ENCODE peak calls at places on chromosomes 4 and X, in seven cellular contexts. U, P, H, O, E, J and K are unnamed samples.

GRCh38 chr4:60562353-60562752 is 637.8 kb upstream of the ADGRL3 start:
- DNase-seq in U (no peak), P (no peak), H (no peak), O (no peak), E (no peak), J (no peak), K (no peak)

GRCh38 chr4:182869697-182870096 is 47.5 kb downstream of the DCTD start:
- DNase-seq in U (no peak), P (no peak), H (no peak), O (no peak), E (no peak), J (no peak), K (no peak)

GRCh38 chr4:73707918-73708577 is 32.3 kb upstream of the CXCL8 start:
- DNase-seq in U (peak), P (no peak), H (peak), O (no peak), E (no peak), J (no peak), K (no peak)

GRCh38 chr4:8342651-8343050 is 73.1 kb downstream of the HTRA3 start:
- DNase-seq in U (no peak), P (no peak), H (no peak), O (no peak), E (peak), J (peak), K (no peak)

GRCh38 chrX:22974616-22975015 is 25.1 kb upstream of the DDX53 start:
- DNase-seq in U (no peak), P (no peak), H (no peak), O (no peak), E (no peak), J (no peak), K (no peak)

GRCh38 chr4:5471691-5472090 is 236.7 kb downstream of the EVC2 start:
- DNase-seq in U (no peak), P (no peak), H (no peak), O (no peak), E (no peak), J (no peak), K (no peak)

GRCh38 chr4:42713371-42713770 is 56.5 kb upstream of the ATP8A1 start:
- DNase-seq in U (no peak), P (no peak), H (no peak), O (no peak), E (no peak), J (no peak), K (no peak)

GRCh38 chr4:2829933-2830451 is 13.7 kb upstream of the ADD1 start:
- DNase-seq in U (no peak), P (no peak), H (no peak), O (no peak), E (no peak), J (no peak), K (no peak)

GRCh38 chr4:5863461-5864113 is 29.3 kb downstream of the CRMP1 start:
- DNase-seq in U (peak), P (no peak), H (peak), O (peak), E (no peak), J (no peak), K (no peak)